ENCODE peak calls at places on chromosomes 3 and 15, in five cellular contexts. M is endothelial cell of umbilical vein, Q is K562, N is HepG2, W is H1. Z is an unnamed sample.

GRCh38 chr3:25565807-25566206 is 98.9 kb downstream of the TOP2B start:
- DNase-seq in M (no peak), Q (no peak), N (no peak), W (no peak), Z (no peak)

GRCh38 chr3:149494759-149495580 is 20.5 kb downstream of the TM4SF4 start:
- DNase-seq in M (no peak), Q (no peak), N (no peak), W (no peak), Z (no peak)

GRCh38 chr15:28123408-28124023 is 24.4 kb upstream of the OCA2 start:
- DNase-seq in M (peak; percentile 75), Q (peak; percentile 65), N (peak; percentile 57), W (peak; percentile 85), Z (peak; percentile 81)

GRCh38 chr15:29048011-29048410 is 162.2 kb downstream of the APBA2 start:
- DNase-seq in M (no peak), Q (no peak), N (no peak), W (no peak), Z (no peak)

GRCh38 chr15:23564798-23565394 is 578 bp upstream of the MKRN3 start:
- DNase-seq in M (peak; percentile 1), Q (no peak), N (no peak), W (no peak), Z (no peak)

GRCh38 chr3:190265795-190266194 is 56.5 kb downstream of the CLDN1 start:
- DNase-seq in M (no peak), Q (no peak), N (no peak), W (no peak), Z (no peak)

GRCh38 chr3:187741403-187742350 is 3.6 kb downstream of the BCL6 start:
- DNase-seq in M (peak; percentile 81), Q (peak; percentile 52), N (peak; percentile 76), W (peak; percentile 67), Z (peak; percentile 72)

GRCh38 chr15:90075420-90076289 is 26.6 kb downstream of the IDH2 start:
- DNase-seq in M (no peak), Q (no peak), N (peak; percentile 57), W (peak; percentile 60), Z (no peak)

GRCh38 chr3:165466856-165467255 is 270.7 kb upstream of the SLITRK3 start:
- DNase-seq in M (no peak), Q (no peak), N (no peak), W (no peak), Z (no peak)

GRCh38 chr3:153595186-153595815 is 433.3 kb downstream of the RAP2B start:
- DNase-seq in M (peak; percentile 66), Q (no peak), N (peak; percentile 18), W (no peak), Z (peak; percentile 6)

GRCh38 chr15:79031201-79031600 is 59.4 kb downstream of the RASGRF1 start:
- DNase-seq in M (no peak), Q (no peak), N (no peak), W (no peak), Z (no peak)

GRCh38 chr3:38738630-38739395 is 77.2 kb downstream of the SCN10A start:
- DNase-seq in M (peak; percentile 73), Q (peak; percentile 68), N (peak; percentile 27), W (peak; percentile 94), Z (peak; percentile 37)

GRCh38 chr15:85362436-85363048 is 17.9 kb upstream of the AKAP13 start:
- DNase-seq in M (no peak), Q (no peak), N (no peak), W (no peak), Z (no peak)

GRCh38 chr3:130679218-130679617 is 67.4 kb downstream of the PIK3R4 start:
- DNase-seq in M (no peak), Q (no peak), N (no peak), W (no peak), Z (no peak)

GRCh38 chr3:148911597-148911996 is 46.5 kb downstream of the CPA3 start:
- DNase-seq in M (no peak), Q (no peak), N (no peak), W (no peak), Z (no peak)

GRCh38 chr3:183692436-183692835 is 5.2 kb upstream of the YEATS2 start:
- DNase-seq in M (no peak), Q (no peak), N (no peak), W (no peak), Z (no peak)

GRCh38 chr3:44114142-44114541 is 127.5 kb upstream of the TOPAZ1 start:
- DNase-seq in M (peak; percentile 34), Q (peak; percentile 72), N (peak; percentile 13), W (peak; percentile 89), Z (peak; percentile 29)

GRCh38 chr15:63453181-63453905 is 51.0 kb upstream of the USP3 start:
- DNase-seq in M (peak; percentile 60), Q (no peak), N (no peak), W (no peak), Z (no peak)

GRCh38 chr3:20145874-20146273 is 40.1 kb downstream of the SGO1 start:
- DNase-seq in M (no peak), Q (no peak), N (no peak), W (no peak), Z (no peak)

GRCh38 chr3:71578045-71578730 is 5.3 kb downstream of the FOXP1 start:
- DNase-seq in M (peak; percentile 47), Q (no peak), N (no peak), W (no peak), Z (no peak)

GRCh38 chr3:195910499-195910845 is 2.1 kb upstream of the TNK2 start:
- DNase-seq in M (no peak), Q (no peak), N (no peak), W (no peak), Z (no peak)
- H3K4me3 ChIP-seq in M (no peak overlapping the region), Q (peak overlapping the region; percentile 40), N (peak overlapping the region; percentile 76), W (peak overlapping the region; percentile 79), Z (no peak overlapping the region)

GRCh38 chr3:29456901-29457300 is 176.0 kb downstream of the RBMS3 start:
- DNase-seq in M (no peak), Q (no peak), N (no peak), W (no peak), Z (no peak)

GRCh38 chr3:29454326-29454725 is 173.5 kb downstream of the RBMS3 start:
- DNase-seq in M (no peak), Q (no peak), N (no peak), W (no peak), Z (no peak)

GRCh38 chr3:29452923-29453277 is 172.0 kb downstream of the RBMS3 start:
- DNase-seq in M (no peak), Q (no peak), N (no peak), W (no peak), Z (no peak)

GRCh38 chr3:29451901-29452300 is 171.0 kb downstream of the RBMS3 start:
- DNase-seq in M (no peak), Q (no peak), N (no peak), W (no peak), Z (no peak)

DNA sequence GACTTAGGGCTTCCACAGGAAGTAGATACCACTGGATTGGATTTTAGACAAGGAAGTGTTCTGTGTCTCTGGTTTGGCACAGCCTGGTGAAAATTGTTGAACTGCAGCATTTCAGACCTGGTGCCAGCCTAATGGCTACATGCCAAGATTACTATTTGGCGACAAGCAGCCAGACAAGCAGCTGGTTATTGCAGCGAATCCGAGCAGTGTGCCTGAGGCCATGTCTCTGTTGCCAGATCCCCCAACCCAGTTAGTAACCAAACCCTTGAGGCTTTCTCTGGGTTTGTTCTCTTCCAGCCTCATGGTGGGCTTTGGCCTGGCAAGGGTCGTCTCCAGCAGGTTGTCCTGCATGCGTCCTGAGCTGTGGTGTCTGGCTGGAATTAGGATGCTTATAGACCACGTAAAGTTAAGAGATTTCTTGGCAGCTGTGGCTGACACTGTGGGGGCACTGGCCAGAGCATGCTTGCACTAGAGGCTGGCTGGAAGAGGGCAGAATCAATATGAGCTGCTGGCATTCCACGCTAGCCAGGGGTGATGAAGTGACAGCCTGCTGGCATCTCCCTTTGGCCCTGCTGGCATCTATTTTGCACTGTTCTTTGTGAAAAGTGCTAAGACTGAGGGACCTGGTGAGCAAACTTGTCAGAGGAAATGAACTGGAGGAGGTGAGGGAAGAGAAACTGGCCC is 172.5 kb downstream of the RBMS3 start:
- DNase-seq in M (no peak), Q (no peak), N (no peak), W (no peak), Z (no peak)
- TF ChIP-seq JUN in M (no peak), Q (no peak), N (no peak), W (no peak), Z (no peak)

DNA sequence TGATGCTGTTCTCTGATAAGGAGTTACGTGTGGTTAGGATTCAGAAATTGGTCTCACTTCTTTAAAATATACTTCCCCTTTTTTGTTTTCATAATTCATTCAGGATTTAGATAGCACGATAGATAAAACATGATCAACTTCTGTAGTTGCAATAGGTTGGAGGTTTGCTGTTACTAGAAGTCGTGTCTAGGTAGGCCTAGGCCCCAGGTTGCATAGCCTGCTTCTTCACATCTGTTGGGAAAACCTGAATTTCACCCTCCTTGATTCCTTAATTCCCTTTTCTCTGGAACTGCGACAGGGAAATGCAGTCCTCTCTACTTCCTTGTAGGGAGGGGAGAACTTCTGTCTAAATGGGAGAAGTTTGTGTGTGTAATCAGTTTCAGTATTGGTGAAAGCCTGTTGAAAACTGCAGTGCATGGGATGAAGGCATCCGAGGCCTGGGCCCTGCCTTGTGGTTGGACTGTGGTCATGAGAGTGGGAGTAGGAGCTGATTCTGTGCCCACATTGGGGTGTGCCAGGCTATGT is 33.3 kb downstream of the GPR171 start:
- DNase-seq in M (no peak), Q (no peak), N (no peak), W (no peak), Z (no peak)
- H3K4me3 ChIP-seq in M (no peak overlapping the region), Q (no peak overlapping the region), N (no peak overlapping the region), W (no peak overlapping the region), Z (no peak overlapping the region)

DNA sequence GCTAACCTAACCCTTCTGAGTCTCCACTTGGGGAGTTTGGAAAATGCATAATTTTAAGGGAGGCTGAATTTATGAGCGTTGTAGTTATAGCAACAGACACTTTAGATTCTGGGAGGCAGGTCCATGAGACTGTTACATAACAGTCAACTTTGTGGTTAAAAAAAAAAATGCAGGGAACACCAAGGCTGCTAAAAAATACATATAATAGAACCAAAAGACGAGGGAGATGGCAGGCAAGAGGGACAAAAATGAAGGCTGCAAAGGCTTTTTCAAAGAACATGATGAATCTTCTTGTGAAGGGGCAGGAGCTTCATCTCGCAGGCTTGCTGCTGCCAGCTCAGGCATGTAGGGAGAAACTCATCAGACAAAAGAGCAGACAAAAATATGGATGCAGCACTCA is 244.0 kb downstream of the SHQ1 start:
- DNase-seq in M (no peak), Q (no peak), N (no peak), W (no peak), Z (no peak)
- TF ChIP-seq JUN in M (no peak), Q (no peak), N (no peak), W (no peak), Z (no peak)

GRCh38 chr3:172044833-172045585 is 5.6 kb downstream of the FNDC3B start:
- DNase-seq in M (no peak), Q (no peak), N (no peak), W (no peak), Z (no peak)
- H3K4me3 ChIP-seq in M (no peak overlapping the region), Q (no peak overlapping the region), N (peak overlapping the region; percentile 93), W (no peak overlapping the region), Z (no peak overlapping the region)

Z was measured in A549.